ENCODE peak calls at places on chromosomes 7 and 10, in six cellular contexts. V, G, X, R, Y and H are unnamed samples.

GRCh38 chr10:91034042-91034441 is 113.2 kb upstream of the ANKRD1 start:
- DNase-seq in V (no peak), R (no peak), G (no peak), X (no peak), Y (no peak), H (no peak)

GRCh38 chr7:112205348-112206237 is 606 bp downstream of the DOCK4 start:
- DNase-seq in G (no peak), R (peak), V (peak), Y (peak), X (no peak), H (peak)

GRCh38 chr10:11242443-11243386 is 225.0 kb downstream of the CELF2 start:
- DNase-seq in Y (no peak), V (no peak), R (no peak), G (no peak), X (peak), H (no peak)

GRCh38 chr7:80440908-80441307 is 71.0 kb downstream of the GNAT3 start:
- DNase-seq in X (no peak), R (no peak), G (no peak), V (no peak), Y (no peak), H (no peak)

GRCh38 chr7:116534790-116535189 is 10.0 kb downstream of the CAV1 start:
- DNase-seq in G (no peak), V (no peak), X (no peak), Y (no peak), R (no peak), H (no peak)

GRCh38 chr7:117273325-117274292 is 49.2 kb downstream of the WNT2 start:
- DNase-seq in V (no peak), X (no peak), Y (no peak), G (no peak), R (no peak), H (no peak)

GRCh38 chr10:114343623-114344306 is 60.5 kb downstream of the AFAP1L2 start:
- DNase-seq in Y (no peak), V (no peak), X (no peak), G (no peak), R (no peak), H (no peak)

GRCh38 chr7:105198223-105198622 is 184.2 kb downstream of the KMT2E start:
- DNase-seq in V (peak), X (no peak), G (no peak), Y (peak), R (no peak), H (no peak)

GRCh38 chr10:132109341-132110072 is 43.8 kb downstream of the JAKMIP3 start:
- DNase-seq in X (no peak), Y (no peak), R (no peak), G (no peak), V (no peak), H (no peak)

GRCh38 chr7:134834689-134835462 is 55.4 kb downstream of the CALD1 start:
- DNase-seq in Y (peak), X (no peak), R (no peak), V (peak), G (no peak), H (no peak)

GRCh38 chr7:100827330-100828226 is at the start of gene EPHB4:
- DNase-seq in R (peak), Y (peak), V (peak), X (no peak), G (no peak), H (peak)

GRCh38 chr10:89327803-89328441 is at the start of gene IFIT3:
- DNase-seq in R (peak), X (peak), Y (peak), V (peak), G (no peak), H (no peak)

GRCh38 chr10:73232887-73233286 is 14.2 kb downstream of the DNAJC9 start:
- DNase-seq in X (no peak), G (no peak), V (peak), Y (no peak), R (no peak), H (no peak)

GRCh38 chr7:216360-217300 is 24.3 kb downstream of the FAM20C start:
- DNase-seq in R (no peak), X (no peak), Y (no peak), V (no peak), G (no peak), H (no peak)

GRCh38 chr7:21960922-21961321 is 15.2 kb upstream of the CDCA7L start:
- DNase-seq in X (no peak), R (no peak), Y (no peak), V (no peak), G (no peak), H (no peak)

GRCh38 chr10:103747193-103747865 is 108.0 kb downstream of the SH3PXD2A start:
- DNase-seq in X (no peak), G (no peak), V (no peak), Y (no peak), R (no peak), H (no peak)

GRCh38 chr7:127632276-127632910 is 14.5 kb upstream of the PAX4 start:
- DNase-seq in X (no peak), Y (no peak), G (no peak), R (no peak), V (no peak), H (no peak)

GRCh38 chr7:99918959-99919813 is at the start of gene TRIM4:
- DNase-seq in R (peak), G (no peak), V (peak), Y (peak), X (peak), H (peak)

GRCh38 chr7:65832281-65832680 is 40.6 kb upstream of the VKORC1L1 start:
- DNase-seq in Y (no peak), X (no peak), R (no peak), V (peak), G (no peak), H (no peak)

GRCh38 chr10:35214607-35215020 is 88.0 kb downstream of the CREM start:
- DNase-seq in G (no peak), R (no peak), Y (no peak), X (no peak), V (no peak), H (no peak)

GRCh38 chr10:110625356-110625894 is 18.7 kb upstream of the RBM20 start:
- DNase-seq in G (no peak), X (no peak), V (no peak), R (no peak), Y (no peak), H (no peak)

GRCh38 chr7:137606061-137606674 is 240.6 kb downstream of the DGKI start:
- DNase-seq in X (no peak), R (peak), Y (peak), V (peak), G (no peak), H (no peak)

GRCh38 chr10:100508691-100509150 is 10.9 kb downstream of the SEC31B start:
- DNase-seq in V (peak), G (no peak), X (no peak), Y (peak), R (peak), H (no peak)
- TF ChIP-seq ZNF274 in V (no peak), G (no peak), X (no peak), Y (no peak), R (no peak), H (no peak)

DNA sequence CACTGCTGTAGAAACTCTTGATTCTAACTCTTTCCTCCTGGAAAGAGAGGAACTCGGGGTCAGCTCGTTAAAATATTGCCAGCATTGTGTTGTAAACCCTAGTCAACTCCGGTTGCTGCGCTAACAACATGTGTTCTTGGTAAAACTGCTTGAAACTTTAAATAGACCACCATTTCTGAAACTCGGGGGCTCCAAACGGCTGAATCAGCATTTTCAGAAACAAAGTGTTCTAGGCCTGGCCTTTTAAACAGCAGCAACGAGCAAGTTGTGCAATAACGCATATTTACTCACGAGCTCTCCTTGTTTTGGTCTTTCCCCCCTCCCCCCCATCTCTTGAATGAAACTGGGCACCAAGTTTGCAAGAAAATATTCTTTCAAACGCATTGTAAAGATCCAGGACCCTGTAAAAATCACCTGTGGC is 9.2 kb upstream of the GRB10 start:
- DNase-seq in Y (peak), G (no peak), R (no peak), V (peak), X (no peak), H (no peak)
- TF ChIP-seq ZNF274 in Y (no peak), G (no peak), R (no peak), V (no peak), X (no peak), H (no peak)

DNA sequence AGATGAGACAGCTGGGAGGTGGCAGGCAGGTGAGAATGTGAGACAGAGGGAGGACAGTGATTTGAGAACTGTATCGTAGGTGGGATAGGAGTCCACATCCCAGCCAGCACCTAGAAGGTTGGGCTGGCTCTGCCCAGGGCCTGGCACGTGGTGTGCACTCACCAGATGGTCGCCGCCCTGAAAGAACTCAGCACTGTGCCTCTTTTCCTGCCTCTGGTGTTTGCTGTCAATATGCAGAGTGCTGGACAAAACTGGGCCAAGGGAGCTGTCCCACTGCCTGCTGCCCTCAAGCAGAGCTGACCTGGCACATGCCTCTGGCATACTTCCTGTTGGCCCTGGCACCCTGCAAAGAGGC is 36.8 kb downstream of the CHST3 start:
- DNase-seq in G (no peak), X (no peak), V (no peak), Y (no peak), R (no peak), H (no peak)
- TF ChIP-seq ZNF274 in G (no peak), X (no peak), V (no peak), Y (no peak), R (no peak), H (no peak)

GRCh38 chr10:48551796-48552591 is 52.9 kb downstream of the ARHGAP22 start:
- DNase-seq in Y (no peak), G (no peak), R (peak), X (no peak), V (peak), H (no peak)
- TF ChIP-seq ZNF274 in Y (no peak), G (no peak), R (no peak), X (no peak), V (no peak), H (no peak)

DNA sequence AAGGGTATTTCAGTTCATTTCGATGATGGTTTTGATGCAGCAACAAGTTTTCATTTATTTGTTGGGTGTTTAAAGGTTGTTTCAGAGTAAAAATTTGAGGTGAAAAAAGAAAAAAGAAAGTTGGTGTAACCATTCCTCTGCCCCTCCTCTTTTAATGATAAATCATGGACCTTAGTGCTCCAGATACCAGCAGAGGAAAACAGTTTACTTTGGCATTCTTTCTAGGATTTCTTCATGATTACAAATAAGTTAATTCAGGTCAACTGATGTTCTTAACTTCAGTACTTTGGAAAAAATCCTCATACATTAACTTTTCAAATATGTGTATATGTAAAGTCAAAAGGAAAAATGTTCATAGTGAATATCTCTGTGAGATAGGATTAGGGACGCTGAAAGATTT is 2.0 kb upstream of the RBP4 start:
- DNase-seq in R (no peak), G (no peak), X (no peak), Y (no peak), V (no peak), H (no peak)
- TF ChIP-seq ZNF274 in R (no peak), G (no peak), X (no peak), Y (no peak), V (no peak), H (no peak)

DNA sequence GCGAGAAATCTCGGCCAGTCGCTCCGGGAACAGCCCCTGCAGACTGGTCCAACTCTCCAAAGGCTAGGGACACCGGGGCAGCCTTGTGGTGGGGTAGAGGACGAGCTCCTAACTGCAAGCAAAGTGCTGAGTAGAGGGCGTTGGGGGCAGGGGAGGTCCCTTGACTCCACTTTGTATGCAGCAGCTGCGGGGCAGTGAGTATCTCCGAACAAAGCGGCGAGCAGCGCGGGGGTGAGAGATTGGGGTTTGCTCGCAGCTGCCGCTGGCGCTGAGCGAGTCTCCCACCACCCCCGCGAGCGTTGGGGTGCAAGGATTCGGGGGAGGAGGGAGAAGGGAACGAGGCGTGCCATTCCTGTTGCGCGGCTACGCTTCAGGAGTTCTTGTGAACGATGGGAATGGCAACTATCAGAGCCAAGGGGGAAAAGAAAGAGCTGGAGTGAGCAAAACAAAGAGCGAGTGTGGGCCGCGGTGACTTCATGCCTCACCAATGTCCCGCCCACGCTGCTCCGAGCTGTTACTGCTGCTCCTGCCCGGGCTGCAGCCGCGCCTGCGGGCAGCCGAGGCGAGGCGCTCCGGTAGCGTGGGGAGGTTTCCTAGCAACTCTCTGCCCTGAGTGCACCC is 414 bp upstream of the ITGB8 start:
- DNase-seq in R (no peak), Y (peak), V (peak), X (no peak), G (no peak), H (no peak)
- TF ChIP-seq ZNF274 in R (no peak), Y (no peak), V (no peak), X (no peak), G (no peak), H (no peak)

DNA sequence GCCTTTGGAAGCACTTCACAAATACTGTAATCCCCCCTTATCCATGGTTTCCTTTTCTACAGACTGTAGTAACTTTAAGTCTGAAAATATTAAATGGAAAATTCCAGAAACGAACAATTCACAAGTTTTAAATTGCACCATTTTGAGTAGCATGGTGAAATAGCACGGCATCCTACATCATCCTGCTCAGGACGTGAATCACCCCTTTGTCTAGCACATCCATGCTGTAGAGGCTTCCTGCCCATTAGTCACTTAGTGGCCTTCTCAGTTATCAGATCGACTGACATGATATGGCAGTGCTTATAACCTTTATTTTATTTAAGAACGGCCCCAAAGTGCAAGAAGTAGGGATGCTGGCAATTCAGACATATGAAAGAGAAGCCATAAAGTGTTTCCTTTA is 82.7 kb downstream of the CPXM2 start:
- DNase-seq in R (peak), Y (no peak), X (no peak), G (no peak), V (no peak), H (no peak)
- TF ChIP-seq ZNF274 in R (no peak), Y (no peak), X (no peak), G (no peak), V (no peak), H (no peak)

DNA sequence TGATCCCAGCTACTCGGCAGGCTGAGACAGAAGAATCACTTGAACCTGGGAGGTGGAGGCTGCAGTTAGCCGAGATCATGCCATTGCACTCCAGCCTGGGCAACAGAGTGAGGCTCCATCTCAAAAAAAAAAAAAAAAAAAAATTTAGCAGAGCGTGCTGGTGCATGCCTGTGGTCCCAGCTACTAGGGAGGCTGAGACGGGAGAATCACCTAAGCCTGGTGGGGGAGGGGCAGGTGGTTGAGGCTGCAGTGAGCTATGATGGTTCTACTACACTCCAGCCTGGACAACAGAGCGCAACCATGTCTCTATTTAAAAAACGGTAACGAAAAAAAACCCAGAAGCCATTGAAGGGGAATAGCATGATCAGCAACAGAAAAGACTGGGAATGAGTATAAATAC is 89.9 kb downstream of the ARHGAP12 start:
- DNase-seq in R (no peak), X (no peak), G (no peak), Y (no peak), V (no peak), H (no peak)
- TF ChIP-seq ZNF274 in R (no peak), X (no peak), G (no peak), Y (no peak), V (no peak), H (no peak)